ENCODE peak calls at places on chromosomes 3 and 15, in six cellular contexts. K is tibial artery; A is M059J; B is stimulated activated naive B cell treated with anti-CD40 and anti-IgM and Interleukin-4, amounts not matched to agents 10 μg/mL and 1 μg/mL and 100 μg/mL, for 72 hours; U is psoas muscle; Z is skeletal muscle cell. X is an unnamed sample.

GRCh38 chr3:13500133-13500885 is 20.2 kb downstream of the HDAC11 start:
- DNase-seq in B (no peak), U (peak), K (peak), A (no peak), Z (no peak), X (no peak)

GRCh38 chr3:114104414-114104813 is 47.9 kb downstream of the QTRT2 start:
- DNase-seq in U (no peak), A (peak), K (no peak), Z (no peak), B (no peak), X (no peak)

GRCh38 chr3:177150970-177151627 is 46.2 kb downstream of the TBL1XR1 start:
- DNase-seq in A (peak), Z (peak), K (no peak), U (no peak), B (no peak), X (no peak)

GRCh38 chr15:100710213-100710612 is 107.8 kb downstream of the ASB7 start:
- DNase-seq in Z (no peak), U (no peak), B (no peak), K (no peak), A (no peak), X (no peak)

GRCh38 chr3:73707772-73708171 is 83.0 kb upstream of the PDZRN3 start:
- DNase-seq in B (no peak), Z (peak), A (no peak), U (no peak), K (no peak), X (no peak)

GRCh38 chr3:136251511-136251910 is 1.4 kb downstream of the PCCB start:
- DNase-seq in B (no peak), Z (no peak), U (no peak), A (peak), K (no peak), X (no peak)

GRCh38 chr15:67176195-67176971 is 78.1 kb downstream of the AAGAB start:
- DNase-seq in Z (no peak), B (no peak), U (peak), A (no peak), K (peak), X (no peak)

GRCh38 chr3:170762081-170762480 is 107.9 kb downstream of the RPL22L1 start:
- DNase-seq in U (no peak), B (no peak), K (no peak), A (no peak), Z (no peak), X (no peak)

GRCh38 chr3:143171141-143171651 is 51.6 kb downstream of the CHST2 start:
- DNase-seq in U (no peak), Z (peak), B (no peak), A (peak), K (no peak), X (no peak)

GRCh38 chr3:8942746-8943488 is 20.4 kb downstream of the RAD18 start:
- DNase-seq in B (no peak), Z (no peak), K (no peak), A (no peak), U (no peak), X (no peak)

GRCh38 chr15:69979783-69980182 is 117.9 kb downstream of the TLE3 start:
- DNase-seq in U (no peak), Z (no peak), B (peak), A (no peak), K (no peak), X (no peak)

GRCh38 chr3:100966807-100967206 is 26.4 kb downstream of the ABI3BP start:
- DNase-seq in A (no peak), Z (no peak), U (no peak), B (no peak), K (no peak), X (no peak)

GRCh38 chr3:128698211-128699011 is 27.6 kb upstream of the RAB7A start:
- DNase-seq in U (peak), B (peak), A (peak), K (peak), Z (no peak), X (no peak)

GRCh38 chr3:182609575-182610156 is 183.6 kb upstream of the ATP11B start:
- DNase-seq in B (no peak), U (no peak), A (peak), K (no peak), Z (no peak), X (no peak)

GRCh38 chr3:156207802-156208685 is 87.7 kb downstream of the KCNAB1 start:
- DNase-seq in B (no peak), K (no peak), A (peak), Z (peak), U (no peak), X (no peak)

GRCh38 chr15:65881766-65882434 is 12.6 kb downstream of the RAB11A start:
- DNase-seq in U (no peak), Z (no peak), B (no peak), A (no peak), K (no peak), X (no peak)

GRCh38 chr3:122576174-122576940 is 1.1 kb upstream of the PARP15 start:
- DNase-seq in Z (no peak), B (peak), K (no peak), U (no peak), A (peak), X (no peak)

GRCh38 chr3:189500299-189500698 is 130.9 kb upstream of the TP63 start:
- DNase-seq in B (no peak), A (no peak), Z (no peak), K (no peak), U (no peak), X (no peak)

GRCh38 chr3:12198301-12198700 is 39.6 kb upstream of the TIMP4 start:
- DNase-seq in U (no peak), B (no peak), K (no peak), A (peak), Z (no peak), X (no peak)

GRCh38 chr3:29576675-29577074 is 295.8 kb downstream of the RBMS3 start:
- DNase-seq in B (no peak), A (no peak), K (no peak), Z (no peak), U (peak), X (no peak)

GRCh38 chr3:137687181-137687880 is 76.8 kb upstream of the SOX14 start:
- DNase-seq in U (no peak), B (no peak), A (no peak), K (no peak), Z (no peak), X (no peak)

GRCh38 chr3:36540898-36541518 is 160.7 kb downstream of the STAC start:
- DNase-seq in U (no peak), K (no peak), B (no peak), Z (no peak), A (peak), X (no peak)

GRCh38 chr15:76200641-76201105 is 110.6 kb downstream of the ETFA start:
- DNase-seq in A (no peak), Z (no peak), K (peak), U (no peak), B (no peak), X (no peak)

GRCh38 chr15:60520825-60521368 is 42.0 kb upstream of the ICE2 start:
- DNase-seq in Z (no peak), A (peak), K (peak), B (peak), U (peak), X (peak)